ENCODE peak calls at places on chromosome 15, in five cellular contexts. N is GM12891, Y is K562, V is HepG2, M is H1. J is an unnamed sample.

GRCh38 chr15:40702077-40702476 is 7.1 kb downstream of the RAD51 start:
- DNase-seq in N (no peak), Y (no peak), V (peak), M (no peak), J (no peak)

GRCh38 chr15:69793783-69794451 is 303.8 kb downstream of the TLE3 start:
- DNase-seq in N (no peak), Y (no peak), V (no peak), M (no peak), J (no peak)

GRCh38 chr15:99985878-99986277 is 252.6 kb upstream of the LYSMD4 start:
- DNase-seq in N (no peak), Y (no peak), V (no peak), M (no peak), J (no peak)

GRCh38 chr15:71496336-71496955 is 313.9 kb upstream of the NR2E3 start:
- DNase-seq in N (no peak), Y (no peak), V (no peak), M (no peak), J (no peak)

GRCh38 chr15:81265256-81265943 is 58.5 kb downstream of the STARD5 start:
- DNase-seq in N (no peak), Y (no peak), V (no peak), M (no peak), J (no peak)

GRCh38 chr15:54618120-54618519 is 578.6 kb downstream of the RSL24D1 start:
- DNase-seq in N (no peak), Y (no peak), V (peak), M (no peak), J (no peak)

GRCh38 chr15:67571643-67572415 is 29.3 kb downstream of the MAP2K5 start:
- DNase-seq in N (no peak), Y (no peak), V (peak), M (no peak), J (no peak)

GRCh38 chr15:100602822-100603393 is 519 bp downstream of the ASB7 start:
- DNase-seq in N (peak), Y (peak), V (peak), M (no peak), J (peak)

GRCh38 chr15:88255496-88256171 is 905 bp downstream of the NTRK3 start:
- DNase-seq in N (peak), Y (no peak), V (no peak), M (no peak), J (no peak)

GRCh38 chr15:33738941-33739664 is 229.2 kb upstream of the CHRM5 start:
- DNase-seq in N (no peak), Y (no peak), V (no peak), M (no peak), J (no peak)

GRCh38 chr15:75483106-75483505 is 31.6 kb upstream of the SIN3A start:
- DNase-seq in N (no peak), Y (no peak), V (no peak), M (no peak), J (no peak)

GRCh38 chr15:66580643-66581042 is 14.8 kb upstream of the LCTL start:
- DNase-seq in N (no peak), Y (no peak), V (no peak), M (no peak), J (no peak)

GRCh38 chr15:52050416-52050815 is 31.4 kb downstream of the MAPK6 start:
- DNase-seq in N (no peak), Y (no peak), V (no peak), M (no peak), J (no peak)

GRCh38 chr15:65054333-65055200 is 9.4 kb downstream of the SLC51B start:
- DNase-seq in N (peak), Y (peak), V (peak), M (no peak), J (peak)

GRCh38 chr15:70093481-70094309 is 4.0 kb downstream of the TLE3 start:
- DNase-seq in N (no peak), Y (peak), V (no peak), M (no peak), J (no peak)

GRCh38 chr15:76837474-76837873 is 67.7 kb downstream of the SCAPER start:
- DNase-seq in N (no peak), Y (no peak), V (no peak), M (no peak), J (no peak)

GRCh38 chr15:48974865-48975264 is 11.1 kb upstream of the SHC4 start:
- DNase-seq in N (no peak), Y (peak), V (no peak), M (no peak), J (no peak)

GRCh38 chr15:61064653-61065052 is 164.4 kb downstream of the RORA start:
- DNase-seq in N (no peak), Y (no peak), V (no peak), M (no peak), J (no peak)

GRCh38 chr15:70271422-70272088 is 173.8 kb upstream of the TLE3 start:
- DNase-seq in N (no peak), Y (peak), V (no peak), M (peak), J (no peak)

GRCh38 chr15:71465109-71465508 is 345.2 kb upstream of the NR2E3 start:
- DNase-seq in N (no peak), Y (no peak), V (no peak), M (no peak), J (no peak)

GRCh38 chr15:48622227-48622626 is 23.3 kb downstream of the FBN1 start:
- DNase-seq in N (no peak), Y (no peak), V (no peak), M (no peak), J (no peak)

GRCh38 chr15:28918141-28918983 is 32.6 kb downstream of the APBA2 start:
- DNase-seq in N (no peak), Y (peak), V (peak), M (peak), J (no peak)

GRCh38 chr15:101042320-101042719 is 123.2 kb downstream of the LRRK1 start:
- DNase-seq in N (no peak), Y (no peak), V (no peak), M (no peak), J (no peak)

GRCh38 chr15:56832125-56832524 is 86.3 kb upstream of the TCF12 start:
- DNase-seq in N (no peak), Y (no peak), V (no peak), M (no peak), J (no peak)

GRCh38 chr15:43749690-43750345 is 3.6 kb downstream of the PDIA3 start:
- DNase-seq in N (no peak), Y (no peak), V (no peak), M (no peak), J (no peak)

GRCh38 chr15:51907136-51907862 is 64.3 kb downstream of the LEO1 start:
- DNase-seq in N (no peak), Y (peak), V (peak), M (no peak), J (no peak)

GRCh38 chr15:58748787-58749531 is 548 bp downstream of the ADAM10 start:
- DNase-seq in N (peak), Y (peak), V (peak), M (no peak), J (peak)
- TF ChIP-seq TAF1 in N (no peak), Y (peak), V (peak), M (peak), J (no peak)

DNA sequence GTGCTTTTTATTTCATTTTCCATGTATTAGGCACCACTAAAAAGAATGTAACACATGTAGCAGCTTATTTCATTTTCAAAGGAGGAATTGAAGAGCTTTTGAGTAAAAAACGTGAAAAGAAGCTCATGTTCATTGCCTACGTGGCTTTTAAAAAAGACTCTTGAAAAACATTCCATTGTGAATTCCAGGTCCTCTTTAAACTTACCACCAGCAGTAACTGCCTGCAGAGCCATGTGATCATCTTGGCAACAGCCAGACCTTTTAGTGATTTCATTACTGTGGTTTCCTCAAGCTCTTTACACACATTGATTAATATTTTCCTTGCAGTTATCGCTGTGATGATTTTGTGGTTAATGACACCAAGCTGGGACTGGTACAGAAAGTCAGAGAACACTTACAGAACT is 43.8 kb upstream of the FBXL22 start:
- DNase-seq in N (no peak), Y (no peak), V (no peak), M (no peak), J (no peak)
- TF ChIP-seq POLR2AphosphoS5 in N (no peak), Y (no peak), V (no peak), M (no peak), J (no peak)

GRCh38 chr15:89835190-89835564 is 20.5 kb upstream of the ANPEP start:
- DNase-seq in N (no peak), Y (no peak), V (no peak), M (no peak), J (no peak)

GRCh38 chr15:89833966-89834365 is 19.3 kb upstream of the ANPEP start:
- DNase-seq in N (no peak), Y (no peak), V (no peak), M (no peak), J (no peak)

GRCh38 chr15:89837830-89838178 is 23.2 kb upstream of the ANPEP start:
- DNase-seq in N (no peak), Y (no peak), V (no peak), M (no peak), J (no peak)

GRCh38 chr15:89837134-89837829 is 22.6 kb upstream of the ANPEP start:
- DNase-seq in N (no peak), Y (no peak), V (no peak), M (no peak), J (no peak)

GRCh38 chr15:89836255-89837133 is 21.8 kb upstream of the ANPEP start:
- DNase-seq in N (no peak), Y (no peak), V (no peak), M (no peak), J (no peak)
- TF ChIP-seq POLR2A in N (no peak), Y (no peak), V (no peak), M (no peak), J (no peak)

GRCh38 chr15:96274698-96275097 is 55.8 kb upstream of the NR2F2 start:
- DNase-seq in N (no peak), Y (no peak), V (no peak), M (no peak), J (no peak)
- TF ChIP-seq TAF1 in N (no peak), Y (no peak), V (no peak), M (no peak), J (no peak)

DNA sequence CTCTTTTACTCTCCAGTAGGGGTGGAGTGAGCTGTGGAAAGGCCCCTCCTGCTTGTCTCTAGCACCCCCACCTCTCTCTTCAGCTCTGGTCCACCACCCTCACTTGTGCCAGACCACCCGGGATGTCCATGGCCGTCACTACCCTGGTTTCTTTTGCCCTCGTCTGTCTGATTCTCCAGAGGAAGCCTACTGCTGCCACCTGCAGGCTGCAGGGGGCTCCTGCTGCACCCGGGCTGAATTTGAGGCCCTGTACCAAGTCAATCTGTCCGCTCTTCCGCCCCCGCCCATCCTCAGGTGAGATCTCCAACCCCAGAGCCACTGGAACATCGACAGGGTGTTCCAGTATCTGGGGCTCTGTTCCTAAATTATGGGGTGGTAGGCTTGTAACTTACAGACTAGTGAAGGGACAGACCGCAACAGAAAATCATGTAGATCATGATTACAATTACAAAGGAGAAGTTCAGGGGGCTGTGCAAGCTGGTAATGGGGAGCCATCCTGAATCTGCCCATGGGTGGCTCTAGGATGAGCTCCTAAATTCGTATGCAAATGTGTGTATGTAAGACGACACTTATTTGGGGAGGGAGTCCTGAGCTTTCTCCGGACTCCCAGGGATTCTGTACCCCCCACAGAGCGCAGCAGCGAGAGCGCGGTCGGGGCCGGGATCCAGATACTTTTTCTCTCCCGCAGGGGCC is 683 bp upstream of the UNC45A start:
- DNase-seq in N (peak), Y (peak), V (peak), M (no peak), J (peak)
- TF ChIP-seq POLR2AphosphoS5 in N (no peak), Y (no peak), V (no peak), M (no peak), J (no peak)

DNA sequence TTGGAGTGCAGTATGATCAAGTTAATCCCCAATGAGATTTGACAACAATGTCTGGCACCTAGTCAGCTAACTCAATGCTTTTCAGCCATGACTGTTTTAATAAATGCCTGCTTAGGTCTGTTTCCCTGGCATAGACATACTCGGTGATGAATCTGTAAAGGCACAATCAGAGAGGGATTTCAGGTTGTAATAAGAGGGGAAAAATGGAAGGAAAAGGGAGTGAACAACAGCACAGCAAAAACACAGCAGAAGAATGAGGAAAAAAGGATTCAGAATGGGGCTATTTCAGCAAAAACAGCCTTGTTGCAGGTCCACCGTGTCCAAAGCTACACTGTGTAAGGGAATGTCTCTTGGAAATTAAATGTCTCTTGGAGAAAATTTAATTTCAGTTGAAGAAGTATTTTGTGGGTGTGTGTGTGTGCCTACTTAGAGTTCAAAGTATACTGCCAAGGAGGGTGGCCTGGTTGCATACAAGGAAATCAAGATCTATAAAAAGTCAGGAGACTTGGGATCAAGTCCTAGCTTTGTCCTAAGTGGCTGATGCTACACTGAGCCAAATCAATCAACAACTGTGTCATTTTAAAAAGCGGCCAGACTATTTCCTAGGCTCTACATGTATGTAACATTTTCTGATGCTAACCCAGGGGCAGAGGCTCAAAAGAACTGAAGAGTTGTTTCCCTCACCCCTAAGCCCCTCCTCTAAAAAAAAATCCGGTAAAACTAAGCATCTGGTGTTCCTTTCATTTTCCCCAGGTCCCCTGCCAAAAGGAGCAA is 19.1 kb upstream of the CHD2 start:
- DNase-seq in N (no peak), Y (no peak), V (no peak), M (no peak), J (no peak)
- TF ChIP-seq POLR2A in N (no peak), Y (no peak), V (no peak), M (no peak), J (no peak)

DNA sequence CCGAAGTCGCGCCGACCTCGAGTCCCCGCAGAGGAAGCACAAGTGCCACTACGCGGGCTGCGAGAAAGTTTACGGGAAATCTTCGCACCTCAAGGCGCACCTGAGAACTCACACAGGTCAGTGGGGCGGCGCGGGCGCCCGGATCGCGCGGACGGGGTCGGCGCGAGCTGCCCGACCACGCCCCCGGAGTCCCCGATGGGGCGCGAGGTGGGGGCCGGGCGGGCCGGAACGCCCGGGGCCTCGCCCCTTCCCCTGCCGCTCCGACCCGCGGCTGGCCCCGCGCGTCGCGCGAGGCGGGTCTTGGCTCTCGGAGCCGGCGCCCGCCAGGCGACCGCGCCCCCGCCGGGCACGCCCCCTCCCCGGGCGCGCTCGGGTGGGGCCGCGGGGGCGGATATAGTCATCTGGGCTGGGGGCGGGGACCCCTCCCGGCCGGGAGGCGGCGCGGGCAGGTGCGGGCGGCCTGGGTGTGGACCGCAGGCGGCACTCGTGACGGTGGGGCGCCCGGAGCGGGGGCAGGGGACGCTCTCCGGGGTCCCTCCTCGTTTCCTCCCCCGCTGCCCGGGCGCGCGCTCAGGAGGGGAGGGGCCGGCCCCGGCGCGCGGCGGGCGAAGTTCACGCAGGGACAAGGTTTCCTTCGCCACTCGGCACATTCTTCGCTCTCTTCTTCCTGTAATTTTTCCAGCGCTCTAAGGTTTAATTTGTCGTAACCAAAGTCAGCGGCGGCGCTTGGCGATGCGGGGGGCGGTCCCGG is 1.2 kb downstream of the KLF13 start:
- DNase-seq in N (no peak), Y (peak), V (peak), M (no peak), J (no peak)
- TF ChIP-seq TAF1 in N (no peak), Y (no peak), V (peak), M (no peak), J (no peak)

DNA sequence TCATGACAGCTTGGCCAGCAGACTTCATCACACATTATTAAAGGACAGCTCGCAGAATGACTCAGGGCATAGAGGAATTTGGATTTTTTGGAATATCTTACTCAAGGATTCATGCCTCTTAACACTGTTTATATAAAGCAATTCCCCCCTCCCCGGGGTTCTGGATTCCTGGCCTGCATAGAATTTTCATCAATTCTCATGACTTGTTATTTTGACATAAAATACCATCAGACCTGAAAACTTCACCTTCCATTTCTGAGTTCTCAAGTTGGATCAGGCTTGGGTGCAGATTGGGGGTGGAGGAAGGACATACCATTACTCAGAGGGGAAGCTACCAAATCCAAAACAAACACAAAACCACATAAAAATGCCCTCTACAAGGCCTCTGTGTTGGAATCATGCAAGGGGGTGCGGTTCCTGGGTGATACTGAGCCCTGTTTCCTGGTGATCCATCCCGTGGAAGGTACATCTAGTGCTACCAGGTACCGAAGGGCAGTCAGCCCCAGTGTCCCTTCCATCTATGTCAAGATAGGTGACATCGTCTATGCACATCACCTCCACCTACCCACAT is 95.3 kb downstream of the DAPK2 start:
- DNase-seq in N (no peak), Y (no peak), V (no peak), M (no peak), J (no peak)
- TF ChIP-seq POLR2AphosphoS5 in N (no peak), Y (no peak), V (no peak), M (no peak), J (no peak)

DNA sequence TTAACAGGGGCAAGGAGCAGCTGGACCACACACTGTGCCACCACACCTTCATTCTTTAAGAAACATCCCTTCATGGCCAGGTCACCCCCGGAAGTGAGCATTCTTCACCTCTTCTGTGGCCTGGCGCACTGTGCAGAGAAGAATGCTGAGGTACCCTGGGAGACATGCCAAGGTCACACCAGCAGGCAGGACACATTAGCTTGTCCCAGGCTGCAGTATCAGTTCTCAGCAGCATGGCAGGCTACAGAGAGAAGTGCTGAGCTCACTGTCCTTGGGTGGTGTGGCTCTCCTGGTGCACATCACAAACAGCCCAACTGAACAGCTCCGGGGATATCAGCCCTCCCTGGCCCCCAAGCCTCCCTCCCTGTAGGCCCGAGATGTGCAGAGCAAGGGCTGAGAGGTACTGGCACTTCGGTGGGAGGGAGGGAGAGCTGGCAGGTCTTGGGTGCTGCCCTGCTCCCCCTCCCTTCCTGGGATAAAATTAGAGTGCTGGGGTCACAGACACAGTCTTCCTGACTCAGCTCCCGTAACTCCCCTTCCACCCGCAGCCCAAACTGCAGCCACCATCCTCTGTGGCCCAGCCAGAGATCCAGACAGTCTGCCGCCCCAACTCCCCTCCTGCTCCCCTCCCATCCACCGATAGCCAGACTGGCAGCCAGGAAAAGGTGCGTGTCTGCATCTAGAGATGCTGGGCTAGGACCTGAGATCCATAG is 13.4 kb downstream of the SEMA7A start:
- DNase-seq in N (no peak), Y (no peak), V (peak), M (no peak), J (no peak)
- TF ChIP-seq POLR2A in N (no peak), Y (no peak), V (no peak), M (no peak), J (no peak)

J was measured in GM12892.